ENCODE peak calls at places on chromosomes 11 and 22, in seven cellular contexts. H, W, G, C, S, O and Y are unnamed samples.

GRCh38 chr11:9094420-9094819 is 3.0 kb upstream of the SCUBE2 start:
- DNase-seq in H (no peak), G (no peak), S (no peak), W (no peak), C (no peak), O (no peak), Y (no peak)

GRCh38 chr11:1053121-1053901 is 16.8 kb upstream of the MUC6 start:
- DNase-seq in W (peak; percentile 35), S (no peak), O (peak; percentile 55), C (no peak), H (peak; percentile 10), G (no peak), Y (peak; percentile 87)

GRCh38 chr22:35409783-35410662 is 10.1 kb downstream of the MCM5 start:
- DNase-seq in O (no peak), C (no peak), W (peak; percentile 12), G (no peak), S (no peak), H (no peak), Y (peak; percentile 61)

GRCh38 chr11:94832604-94833238 is 64.6 kb downstream of the AMOTL1 start:
- DNase-seq in G (no peak), W (no peak), C (no peak), S (no peak), O (no peak), H (no peak), Y (no peak)

GRCh38 chr11:69088676-69089146 is 40.0 kb downstream of the TPCN2 start:
- DNase-seq in G (peak; percentile 67), H (peak; percentile 77), O (peak; percentile 84), W (peak; percentile 84), S (peak; percentile 83), C (peak; percentile 30), Y (peak; percentile 99)

GRCh38 chr11:76617553-76618265 is 52.8 kb downstream of the LRRC32 start:
- DNase-seq in S (no peak), H (no peak), C (no peak), G (no peak), W (peak; percentile 84), O (peak; percentile 74), Y (peak; percentile 95)

GRCh38 chr11:75323609-75324008 is 27.9 kb downstream of the ARRB1 start:
- DNase-seq in H (no peak), S (peak; percentile 57), C (no peak), O (no peak), G (no peak), W (no peak), Y (peak; percentile 36)

GRCh38 chr11:132540586-132540985 is 991.7 kb downstream of the OPCML start:
- DNase-seq in H (no peak), O (no peak), C (no peak), G (no peak), S (no peak), W (no peak), Y (peak; percentile 39)

GRCh38 chr11:69546735-69547370 is 65.4 kb downstream of the LINC01488 start:
- DNase-seq in W (no peak), C (no peak), G (no peak), O (peak; percentile 23), H (no peak), S (no peak), Y (peak; percentile 31)

GRCh38 chr11:123366924-123367323 is 63.1 kb upstream of the GRAMD1B start:
- DNase-seq in H (no peak), C (no peak), W (no peak), S (no peak), G (no peak), O (no peak), Y (no peak)

GRCh38 chr22:36465232-36466021 is 16.0 kb downstream of the TXN2 start:
- DNase-seq in G (peak; percentile 92), W (peak; percentile 72), C (peak; percentile 83), O (peak; percentile 91), H (no peak), S (peak; percentile 87), Y (peak; percentile 97)

GRCh38 chr11:11977206-11977938 is 31.1 kb downstream of the DKK3 start:
- DNase-seq in C (peak; percentile 83), G (peak; percentile 91), W (peak; percentile 92), S (peak; percentile 75), H (no peak), O (peak; percentile 88), Y (peak; percentile 96)

GRCh38 chr11:35932641-35933571 is 11.0 kb upstream of the LDLRAD3 start:
- DNase-seq in W (peak; percentile 33), H (no peak), S (no peak), C (no peak), O (no peak), G (no peak), Y (no peak)

GRCh38 chr11:70201876-70202861 is 927 bp upstream of the FADD start:
- DNase-seq in G (no peak), H (no peak), W (peak; percentile 62), S (no peak), C (no peak), O (no peak), Y (peak; percentile 13)

GRCh38 chr11:47775240-47775869 is 8.2 kb upstream of the FNBP4 start:
- DNase-seq in S (no peak), O (peak; percentile 16), G (no peak), H (no peak), C (no peak), W (no peak), Y (no peak)

GRCh38 chr11:3671334-3672254 is at the start of gene CHRNA10:
- DNase-seq in G (no peak), S (no peak), H (peak; percentile 24), W (no peak), O (no peak), C (no peak), Y (no peak)

DNA sequence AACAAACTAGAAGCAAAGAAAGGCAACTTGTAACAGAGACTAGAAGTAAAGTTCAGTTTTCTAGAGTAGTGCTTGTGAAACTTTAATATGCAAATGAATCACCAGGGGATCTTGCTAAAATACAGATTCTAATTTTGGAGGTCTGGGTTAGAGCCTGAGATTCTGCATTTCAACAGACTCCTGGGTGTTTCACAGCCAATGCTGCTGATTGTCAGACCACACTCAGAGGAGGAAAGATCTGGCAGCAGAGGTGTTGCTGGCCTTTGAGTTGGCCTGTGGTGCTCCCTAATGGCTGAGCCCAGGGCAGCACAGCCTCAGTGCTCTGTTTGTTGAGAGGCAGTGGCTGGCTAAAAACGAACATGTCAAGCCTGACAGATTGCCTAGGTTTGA is 5.4 kb downstream of the CRY2 start:
- DNase-seq in O (peak; percentile 68), S (no peak), H (no peak), C (no peak), G (no peak), W (peak; percentile 9), Y (no peak)
- TF ChIP-seq CTCF in O (no peak), S (no peak), H (no peak), C (no peak), G (no peak), W (no peak), Y (no peak)

DNA sequence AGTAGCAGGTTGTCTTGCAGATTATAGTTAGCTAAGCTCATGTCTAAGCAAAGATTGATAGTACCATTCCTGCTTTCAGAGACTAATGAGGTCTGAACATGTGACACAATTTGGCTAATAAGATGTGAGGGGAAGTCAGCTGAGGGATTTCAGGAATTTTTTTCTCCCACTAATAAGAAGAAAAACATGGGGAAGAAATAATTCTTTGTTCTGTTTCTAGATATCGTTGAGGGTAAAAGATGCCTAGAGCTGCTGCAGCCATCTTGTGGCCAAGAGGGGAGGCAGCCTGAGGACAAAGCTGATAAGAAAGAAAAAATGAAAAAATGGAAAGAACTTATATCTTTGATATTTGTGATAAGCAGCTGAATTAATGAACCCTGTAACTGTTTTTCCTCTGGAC is 1334.4 kb downstream of the LRRC4C start:
- DNase-seq in C (no peak), H (no peak), S (no peak), O (no peak), W (no peak), G (no peak), Y (no peak)
- TF ChIP-seq CTCF in C (no peak), H (peak; percentile 44), S (no peak), O (no peak), W (no peak), G (no peak), Y (no peak)

DNA sequence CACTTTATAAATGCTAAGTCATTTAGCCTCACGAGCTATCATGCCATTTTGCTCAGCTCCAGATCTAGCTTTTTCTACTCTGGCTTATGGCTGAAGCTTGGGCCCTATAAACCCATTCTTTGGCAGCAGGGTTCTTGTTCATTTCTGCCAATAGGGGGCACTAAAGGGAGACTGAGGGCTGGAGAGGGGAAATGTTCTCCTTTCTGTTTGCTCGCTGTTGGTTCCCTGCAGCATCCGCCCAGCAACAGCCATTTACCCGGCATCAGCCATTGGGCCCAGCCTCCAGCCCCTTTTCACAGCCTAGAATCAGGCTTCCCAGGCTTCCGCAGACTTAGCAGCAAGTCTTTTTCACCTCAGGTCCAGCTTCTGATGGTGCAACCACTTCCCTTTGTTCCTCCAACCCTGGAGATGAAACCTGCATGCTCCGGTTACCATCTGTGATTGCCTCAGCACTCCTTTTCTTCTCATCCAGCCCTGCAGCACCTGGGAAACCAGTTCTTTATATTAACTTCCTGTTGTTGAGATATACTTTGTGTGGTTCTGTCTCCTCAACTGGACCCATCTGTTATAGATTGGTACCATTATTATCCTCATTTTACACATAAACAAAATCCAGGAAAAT is 4.2 kb upstream of the ME3 start:
- DNase-seq in H (no peak), G (no peak), C (no peak), S (peak; percentile 65), O (no peak), W (no peak), Y (no peak)
- TF ChIP-seq CTCF in H (no peak), G (peak; percentile 73), C (peak; percentile 40), S (peak; percentile 34), O (peak; percentile 11), W (peak; percentile 33), Y (peak; percentile 48)

DNA sequence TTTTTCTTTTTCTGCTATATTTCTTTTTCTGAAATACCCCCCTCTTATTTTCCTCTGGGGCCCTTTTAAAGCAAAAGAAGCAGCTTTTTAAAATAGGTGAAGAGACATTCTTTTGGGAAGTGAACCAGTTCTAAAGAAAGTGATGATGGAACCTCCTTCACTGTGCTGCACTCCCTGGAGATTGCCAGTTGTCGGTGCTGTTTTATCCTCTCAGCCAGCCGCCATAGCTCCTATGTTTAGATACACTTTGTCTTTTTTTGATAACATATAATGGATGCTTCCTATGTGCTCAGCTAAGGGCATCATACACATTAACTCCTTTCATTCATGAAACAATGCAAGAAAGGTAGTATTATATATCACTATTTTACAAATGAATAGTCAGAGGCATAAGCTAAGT is 14.0 kb downstream of the CFAP300 start:
- DNase-seq in H (no peak), W (peak; percentile 37), C (no peak), S (no peak), G (no peak), O (no peak), Y (peak; percentile 22)
- TF ChIP-seq CTCF in H (peak; percentile 13), W (peak; percentile 52), C (peak; percentile 60), S (no peak), G (no peak), O (peak; percentile 17), Y (peak; percentile 17)

DNA sequence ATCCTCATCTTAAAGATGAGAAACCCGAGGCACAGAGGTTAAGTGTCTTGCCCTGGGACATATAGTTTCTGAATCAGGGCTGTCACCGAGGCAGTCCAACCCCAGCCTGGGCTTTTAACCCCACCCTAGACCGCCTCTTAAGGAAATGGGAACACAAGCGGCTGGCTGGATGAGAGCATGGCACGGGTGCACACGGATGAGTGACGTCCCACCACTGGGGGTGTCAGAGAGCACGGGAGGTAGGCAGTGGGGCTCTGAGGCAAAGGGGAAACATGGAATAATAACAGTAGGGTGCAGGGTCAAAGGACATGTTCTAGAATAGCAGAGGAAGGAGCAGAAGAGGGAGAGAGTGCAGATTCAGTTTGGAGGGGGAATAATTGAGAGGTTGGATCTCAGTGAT is 22.3 kb downstream of the PPFIBP2 start:
- DNase-seq in O (no peak), S (peak; percentile 35), W (no peak), C (no peak), G (no peak), H (peak; percentile 27), Y (no peak)
- TF ChIP-seq CTCF in O (no peak), S (no peak), W (peak; percentile 2), C (no peak), G (peak; percentile 23), H (peak; percentile 33), Y (no peak)